ENCODE peak calls at places on chromosome 7, in seven cellular contexts. P, V, H, M, Y, W and B are unnamed samples.

GRCh38 chr7:21616796-21617436 is 74.1 kb downstream of the DNAH11 start:
- DNase-seq in P (no peak), V (no peak), H (peak), M (no peak), Y (no peak), W (no peak), B (no peak)

GRCh38 chr7:69047166-69047760 is 551.0 kb upstream of the AUTS2 start:
- DNase-seq in P (no peak), V (no peak), H (no peak), M (no peak), Y (no peak), W (no peak), B (no peak)

GRCh38 chr7:85004402-85004801 is 182.5 kb downstream of the SEMA3D start:
- DNase-seq in P (no peak), V (no peak), H (no peak), M (no peak), Y (no peak), W (no peak), B (no peak)

GRCh38 chr7:134532155-134533089 is 5.1 kb downstream of the AKR1B10 start:
- DNase-seq in P (no peak), V (no peak), H (no peak), M (no peak), Y (no peak), W (no peak), B (peak)

GRCh38 chr7:128963327-128963757 is 25.6 kb downstream of the IRF5 start:
- DNase-seq in P (no peak), V (no peak), H (no peak), M (no peak), Y (no peak), W (no peak), B (no peak)

GRCh38 chr7:150388306-150388705 is 9.2 kb downstream of the ZNF775 start:
- DNase-seq in P (peak), V (no peak), H (no peak), M (no peak), Y (no peak), W (no peak), B (no peak)

GRCh38 chr7:781228-781864 is 50.9 kb upstream of the SUN1 start:
- DNase-seq in P (peak), V (no peak), H (no peak), M (no peak), Y (no peak), W (peak), B (no peak)

GRCh38 chr7:132516042-132516840 is 60.0 kb downstream of the PLXNA4 start:
- DNase-seq in P (no peak), V (no peak), H (no peak), M (no peak), Y (no peak), W (no peak), B (no peak)

GRCh38 chr7:27154369-27154768 is 2.0 kb upstream of the HOXA3 start:
- DNase-seq in P (no peak), V (no peak), H (no peak), M (no peak), Y (no peak), W (peak), B (peak)

GRCh38 chr7:94324380-94325120 is 70.1 kb upstream of the COL1A2 start:
- DNase-seq in P (no peak), V (no peak), H (no peak), M (no peak), Y (no peak), W (no peak), B (no peak)

GRCh38 chr7:151104411-151105235 is 18.3 kb downstream of the AGAP3 start:
- DNase-seq in P (no peak), V (no peak), H (no peak), M (peak), Y (no peak), W (no peak), B (no peak)

GRCh38 chr7:24908757-24909156 is 71.2 kb downstream of the OSBPL3 start:
- DNase-seq in P (no peak), V (no peak), H (no peak), M (no peak), Y (no peak), W (no peak), B (no peak)

GRCh38 chr7:139541600-139542307 is 18.3 kb downstream of the CLEC2L start:
- DNase-seq in P (no peak), V (peak), H (no peak), M (peak), Y (no peak), W (no peak), B (no peak)

GRCh38 chr7:136342221-136342620 is 365.1 kb upstream of the MTPN start:
- DNase-seq in P (no peak), V (no peak), H (no peak), M (no peak), Y (no peak), W (no peak), B (no peak)

GRCh38 chr7:38951213-38951612 is 26.5 kb upstream of the POU6F2 start:
- DNase-seq in P (no peak), V (no peak), H (no peak), M (no peak), Y (no peak), W (no peak), B (no peak)

GRCh38 chr7:100476903-100477870 is 1.8 kb downstream of the TSC22D4 start:
- DNase-seq in P (peak), V (no peak), H (no peak), M (peak), Y (no peak), W (no peak), B (peak)

GRCh38 chr7:106597751-106598619 is 63.0 kb downstream of the CCDC71L start:
- DNase-seq in P (no peak), V (no peak), H (no peak), M (no peak), Y (no peak), W (no peak), B (no peak)

GRCh38 chr7:94623820-94624219 is 32.1 kb downstream of the SGCE start:
- DNase-seq in P (no peak), V (no peak), H (no peak), M (no peak), Y (no peak), W (no peak), B (no peak)

GRCh38 chr7:120990468-120991118 is 2.1 kb downstream of the CPED1 start:
- DNase-seq in P (no peak), V (no peak), H (no peak), M (no peak), Y (no peak), W (no peak), B (no peak)

GRCh38 chr7:27677912-27678612 is 15.4 kb upstream of the HIBADH start:
- DNase-seq in P (no peak), V (no peak), H (peak), M (no peak), Y (no peak), W (no peak), B (peak)

GRCh38 chr7:99380823-99381663 is 6.5 kb downstream of the ARPC1B start:
- DNase-seq in P (peak), V (no peak), H (no peak), M (no peak), Y (no peak), W (no peak), B (peak)

GRCh38 chr7:7292608-7293007 is 110.3 kb downstream of the C1GALT1 start:
- DNase-seq in P (no peak), V (no peak), H (no peak), M (no peak), Y (no peak), W (no peak), B (no peak)

GRCh38 chr7:79504607-79505389 is 51.3 kb upstream of the MAGI2 start:
- DNase-seq in P (no peak), V (peak), H (peak), M (peak), Y (no peak), W (no peak), B (no peak)

GRCh38 chr7:84647797-84648762 is 453.5 kb upstream of the SEMA3A start:
- DNase-seq in P (no peak), V (no peak), H (no peak), M (no peak), Y (no peak), W (no peak), B (no peak)

GRCh38 chr7:33669251-33669670 is 236.1 kb upstream of the BMPER start:
- DNase-seq in P (no peak), V (no peak), H (no peak), M (no peak), Y (no peak), W (no peak), B (no peak)

GRCh38 chr7:146150153-146150552 is 33.6 kb downstream of the CNTNAP2 start:
- DNase-seq in P (no peak), V (no peak), H (no peak), M (no peak), Y (no peak), W (no peak), B (no peak)

DNA sequence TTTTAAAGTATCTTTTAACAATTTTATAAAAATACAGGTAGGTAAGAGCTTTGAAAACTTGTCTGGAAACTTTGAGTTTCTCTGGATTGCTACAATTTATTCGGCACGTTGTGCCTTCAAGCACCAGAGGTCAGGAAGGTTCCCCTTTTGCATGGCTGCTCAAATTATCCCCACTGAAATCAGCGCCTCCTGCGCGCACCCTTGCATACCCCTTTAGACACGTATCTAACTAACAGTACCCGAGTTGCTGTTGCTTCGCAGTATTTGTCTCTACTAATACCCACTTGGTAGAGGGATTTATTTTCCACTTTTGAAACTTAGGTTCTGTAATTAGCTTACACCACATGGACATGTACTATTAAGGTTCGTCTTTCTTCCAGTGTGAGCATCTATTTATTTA is 1.6 kb downstream of the MEOX2 start:
- DNase-seq in P (no peak), V (peak), H (no peak), M (no peak), Y (no peak), W (peak), B (no peak)
- H3K27ac ChIP-seq in P (no peak), V (no peak), H (no peak), M (no peak), Y (no peak), W (peak), B (peak)

DNA sequence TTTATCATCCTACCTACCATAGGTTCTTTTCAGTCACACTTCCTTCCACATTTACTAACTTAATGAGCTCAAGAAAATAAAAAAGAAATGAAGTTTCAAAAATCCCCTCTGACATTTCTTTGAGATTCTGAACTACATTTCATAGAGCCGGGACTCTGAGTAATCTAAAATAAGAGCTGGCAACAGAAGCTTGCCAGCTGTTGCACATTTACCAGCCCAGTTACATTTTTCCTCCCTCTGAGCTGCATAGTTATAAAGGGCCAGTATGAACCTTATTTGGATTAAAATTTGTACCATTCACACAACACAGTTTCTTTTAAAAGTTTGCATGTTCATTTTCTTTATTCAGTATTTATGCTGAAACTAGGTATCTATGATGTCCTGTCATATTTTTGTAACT is 119.5 kb upstream of the CAV2 start:
- DNase-seq in P (no peak), V (no peak), H (no peak), M (no peak), Y (no peak), W (no peak), B (no peak)
- H3K27ac ChIP-seq in P (no peak), V (no peak), H (no peak), M (no peak), Y (no peak), W (no peak), B (no peak)

GRCh38 chr7:117690147-117690546 is 183.1 kb downstream of the CTTNBP2 start:
- DNase-seq in P (no peak), V (no peak), H (no peak), M (no peak), Y (no peak), W (no peak), B (no peak)

GRCh38 chr7:117683736-117684135 is 189.5 kb downstream of the CTTNBP2 start:
- DNase-seq in P (no peak), V (no peak), H (no peak), M (no peak), Y (no peak), W (no peak), B (no peak)

GRCh38 chr7:117689421-117689820 is 183.8 kb downstream of the CTTNBP2 start:
- DNase-seq in P (no peak), V (no peak), H (no peak), M (no peak), Y (no peak), W (no peak), B (no peak)

GRCh38 chr7:117686311-117686935 is 186.8 kb downstream of the CTTNBP2 start:
- DNase-seq in P (no peak), V (no peak), H (no peak), M (no peak), Y (no peak), W (no peak), B (no peak)

DNA sequence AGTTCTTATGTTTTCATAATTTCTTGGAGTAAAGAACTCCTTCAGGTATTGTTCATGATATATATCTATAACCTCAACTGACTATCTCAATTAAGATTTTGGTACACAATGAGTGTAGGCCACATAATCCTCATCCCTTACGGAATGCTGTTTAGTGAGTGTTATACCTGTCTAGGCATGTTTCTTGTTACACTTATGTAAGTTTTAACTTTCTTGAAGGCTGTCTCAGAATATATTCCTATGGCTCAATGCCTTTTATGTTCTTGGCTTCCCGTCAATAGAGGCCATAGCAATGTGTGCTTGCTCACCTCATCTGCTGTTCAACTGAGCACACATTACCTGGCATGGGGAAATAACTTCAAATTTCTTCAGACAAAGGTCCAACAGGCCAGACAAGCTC is 185.1 kb downstream of the CTTNBP2 start:
- DNase-seq in P (no peak), V (no peak), H (no peak), M (no peak), Y (no peak), W (no peak), B (no peak)
- H3K27ac ChIP-seq in P (no peak), V (no peak), H (no peak), M (no peak), Y (no peak), W (no peak), B (no peak)

GRCh38 chr7:37446371-37446770 is 2.3 kb downstream of the ELMO1 start:
- DNase-seq in P (no peak), V (no peak), H (no peak), M (no peak), Y (no peak), W (no peak), B (no peak)
- H3K27ac ChIP-seq in P (peak), V (no peak), H (no peak), M (no peak), Y (no peak), W (no peak), B (peak)

GRCh38 chr7:90660100-90660499 is 64.0 kb downstream of the CDK14 start:
- DNase-seq in P (no peak), V (no peak), H (no peak), M (no peak), Y (no peak), W (no peak), B (no peak)

GRCh38 chr7:90654718-90655427 is 58.8 kb downstream of the CDK14 start:
- DNase-seq in P (no peak), V (no peak), H (no peak), M (no peak), Y (no peak), W (no peak), B (no peak)

GRCh38 chr7:90660819-90661218 is 64.7 kb downstream of the CDK14 start:
- DNase-seq in P (no peak), V (no peak), H (no peak), M (no peak), Y (no peak), W (no peak), B (no peak)

GRCh38 chr7:90657481-90657880 is 61.4 kb downstream of the CDK14 start:
- DNase-seq in P (no peak), V (no peak), H (no peak), M (no peak), Y (no peak), W (no peak), B (no peak)

GRCh38 chr7:90655566-90655965 is 59.4 kb downstream of the CDK14 start:
- DNase-seq in P (no peak), V (no peak), H (no peak), M (no peak), Y (no peak), W (no peak), B (no peak)
- H3K27ac ChIP-seq in P (no peak), V (no peak), H (no peak), M (no peak), Y (no peak), W (no peak), B (no peak)

GRCh38 chr7:43877968-43878864 is 8.9 kb upstream of the MRPS24 start:
- DNase-seq in P (no peak), V (no peak), H (no peak), M (no peak), Y (no peak), W (no peak), B (no peak)
- H3K27ac ChIP-seq in P (peak), V (peak), H (no peak), M (no peak), Y (peak), W (no peak), B (no peak)

GRCh38 chr7:47148541-47149207 is 433.2 kb downstream of the TNS3 start:
- DNase-seq in P (no peak), V (peak), H (no peak), M (no peak), Y (no peak), W (no peak), B (no peak)
- H3K27ac ChIP-seq in P (peak), V (no peak), H (no peak), M (no peak), Y (no peak), W (peak), B (peak)

GRCh38 chr7:23268746-23269145 is 22.2 kb downstream of the GPNMB start:
- DNase-seq in P (no peak), V (no peak), H (no peak), M (no peak), Y (peak), W (no peak), B (no peak)
- H3K27ac ChIP-seq in P (no peak), V (no peak), H (no peak), M (no peak), Y (no peak), W (no peak), B (no peak)

GRCh38 chr7:157017639-157018327 is 7.3 kb upstream of the MNX1 start:
- DNase-seq in P (no peak), V (no peak), H (no peak), M (peak), Y (no peak), W (no peak), B (no peak)
- H3K27ac ChIP-seq in P (no peak), V (no peak), H (no peak), M (no peak), Y (no peak), W (no peak), B (no peak)

GRCh38 chr7:43768201-43768893 is 9.9 kb downstream of the BLVRA start:
- DNase-seq in P (no peak), V (no peak), H (no peak), M (no peak), Y (no peak), W (no peak), B (no peak)

GRCh38 chr7:43771128-43771527 is 12.6 kb downstream of the BLVRA start:
- DNase-seq in P (no peak), V (no peak), H (no peak), M (no peak), Y (peak), W (no peak), B (no peak)

GRCh38 chr7:43768894-43769272 is 10.4 kb downstream of the BLVRA start:
- DNase-seq in P (no peak), V (no peak), H (no peak), M (no peak), Y (no peak), W (no peak), B (no peak)

GRCh38 chr7:43771567-43771966 is 13.1 kb downstream of the BLVRA start:
- DNase-seq in P (no peak), V (no peak), H (no peak), M (no peak), Y (no peak), W (peak), B (no peak)

DNA sequence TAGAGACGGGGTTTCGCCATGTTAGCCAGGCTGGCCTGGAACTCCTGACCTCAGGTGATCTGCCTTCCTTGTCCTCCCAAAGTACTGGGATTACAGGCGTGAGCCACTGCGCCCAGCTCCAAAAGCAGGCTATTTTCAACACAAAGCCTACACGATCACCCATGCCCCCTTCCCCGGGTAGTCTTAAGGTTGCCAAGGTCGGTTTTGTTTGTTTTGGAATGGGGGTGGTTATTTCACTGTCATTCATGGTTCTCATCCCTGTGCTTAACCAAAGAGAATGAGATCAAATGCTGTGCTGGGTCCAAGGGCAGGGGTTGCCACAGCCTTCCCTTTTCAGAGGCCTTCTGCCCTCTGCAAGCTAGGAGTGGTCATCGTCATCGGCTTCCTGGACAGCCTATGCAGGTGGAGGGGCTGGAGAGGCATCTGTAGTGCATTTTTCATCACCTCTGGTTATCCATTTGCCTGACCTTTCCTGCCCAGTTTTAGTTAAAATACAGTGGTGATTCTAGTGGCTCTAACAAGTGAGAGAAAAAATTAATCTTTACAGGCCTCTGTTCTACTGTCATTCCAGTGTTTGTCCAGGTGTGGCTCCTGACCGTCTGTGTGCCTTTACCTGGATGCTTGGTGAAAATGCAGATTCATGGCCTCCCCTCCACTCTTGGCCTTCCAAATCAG is 11.4 kb downstream of the BLVRA start:
- DNase-seq in P (no peak), V (no peak), H (no peak), M (no peak), Y (no peak), W (no peak), B (no peak)
- H3K27ac ChIP-seq in P (no peak), V (no peak), H (no peak), M (no peak), Y (no peak), W (no peak), B (no peak)